ENCODE peak calls at places on chromosomes 12 and 14, in six cellular contexts. One of them, this sample, is unnamed.

GRCh38 chr12:10213168-10214130 is 772 bp downstream of the GABARAPL1 start:
- DNase-seq in left ventricle myocardium inferior: peak; percentile 74
- DNase-seq in RWPE1: peak; percentile 48
- DNase-seq in aorta: peak; percentile 87
- DNase-seq in NAMALWA: peak; percentile 89
- DNase-seq in NCI-H1092: no peak
- DNase-seq in this sample: peak; percentile 48

GRCh38 chr12:46660276-46660675 is 165.5 kb downstream of the SLC38A4 start:
- DNase-seq in aorta: no peak
- DNase-seq in RWPE1: no peak
- DNase-seq in NAMALWA: no peak
- DNase-seq in left ventricle myocardium inferior: no peak
- DNase-seq in NCI-H1092: no peak
- DNase-seq in this sample: no peak

GRCh38 chr14:87013583-87013982 is 979.4 kb downstream of the GALC start:
- DNase-seq in NAMALWA: no peak
- DNase-seq in left ventricle myocardium inferior: no peak
- DNase-seq in RWPE1: no peak
- DNase-seq in NCI-H1092: no peak
- DNase-seq in aorta: no peak
- DNase-seq in this sample: no peak

GRCh38 chr12:33605776-33606175 is 166.2 kb upstream of the SYT10 start:
- DNase-seq in NCI-H1092: no peak
- DNase-seq in aorta: no peak
- DNase-seq in RWPE1: peak; percentile 22
- DNase-seq in NAMALWA: peak; percentile 55
- DNase-seq in left ventricle myocardium inferior: no peak
- DNase-seq in this sample: no peak

GRCh38 chr12:6914246-6914947 is at the start of gene ENO2:
- DNase-seq in left ventricle myocardium inferior: peak; percentile 79
- DNase-seq in RWPE1: no peak
- DNase-seq in NAMALWA: no peak
- DNase-seq in aorta: peak; percentile 92
- DNase-seq in NCI-H1092: peak; percentile 47
- DNase-seq in this sample: no peak

GRCh38 chr12:124646385-124647230 is 79.2 kb upstream of the NCOR2 start:
- DNase-seq in left ventricle myocardium inferior: no peak
- DNase-seq in NAMALWA: no peak
- DNase-seq in aorta: peak; percentile 65
- DNase-seq in RWPE1: no peak
- DNase-seq in NCI-H1092: no peak
- DNase-seq in this sample: no peak

GRCh38 chr14:95346820-95347219 is 27.1 kb upstream of the CLMN start:
- DNase-seq in aorta: no peak
- DNase-seq in RWPE1: no peak
- DNase-seq in left ventricle myocardium inferior: no peak
- DNase-seq in NAMALWA: no peak
- DNase-seq in NCI-H1092: no peak
- DNase-seq in this sample: no peak

GRCh38 chr12:107670999-107671643 is 14.5 kb upstream of the PWP1 start:
- DNase-seq in NCI-H1092: no peak
- DNase-seq in left ventricle myocardium inferior: no peak
- DNase-seq in aorta: no peak
- DNase-seq in RWPE1: no peak
- DNase-seq in NAMALWA: peak; percentile 52
- DNase-seq in this sample: peak; percentile 19

GRCh38 chr12:6790496-6791150 is 1.3 kb downstream of the CD4 start:
- DNase-seq in left ventricle myocardium inferior: no peak
- DNase-seq in NAMALWA: no peak
- DNase-seq in NCI-H1092: no peak
- DNase-seq in RWPE1: no peak
- DNase-seq in aorta: no peak
- DNase-seq in this sample: no peak

GRCh38 chr12:49525942-49526341 is 12.9 kb upstream of the KCNH3 start:
- DNase-seq in aorta: no peak
- DNase-seq in RWPE1: no peak
- DNase-seq in NCI-H1092: no peak
- DNase-seq in NAMALWA: no peak
- DNase-seq in left ventricle myocardium inferior: no peak
- DNase-seq in this sample: no peak

GRCh38 chr14:100677925-100678765 is 48.5 kb upstream of the DLK1 start:
- DNase-seq in left ventricle myocardium inferior: peak; percentile 85
- DNase-seq in RWPE1: no peak
- DNase-seq in NAMALWA: no peak
- DNase-seq in aorta: no peak
- DNase-seq in NCI-H1092: peak; percentile 67
- DNase-seq in this sample: no peak

GRCh38 chr12:101857043-101857558 is 20.3 kb upstream of the DRAM1 start:
- DNase-seq in NCI-H1092: no peak
- DNase-seq in NAMALWA: no peak
- DNase-seq in aorta: no peak
- DNase-seq in RWPE1: peak; percentile 60
- DNase-seq in left ventricle myocardium inferior: no peak
- DNase-seq in this sample: no peak

GRCh38 chr14:61444215-61444768 is 122.9 kb downstream of the PRKCH start:
- DNase-seq in aorta: no peak
- DNase-seq in NAMALWA: no peak
- DNase-seq in NCI-H1092: no peak
- DNase-seq in left ventricle myocardium inferior: no peak
- DNase-seq in RWPE1: no peak
- DNase-seq in this sample: no peak

GRCh38 chr12:42162198-42162597 is 17.5 kb upstream of the GXYLT1 start:
- DNase-seq in left ventricle myocardium inferior: no peak
- DNase-seq in NCI-H1092: no peak
- DNase-seq in RWPE1: peak; percentile 16
- DNase-seq in NAMALWA: no peak
- DNase-seq in aorta: no peak
- DNase-seq in this sample: no peak

GRCh38 chr12:114799574-114800487 is 115.9 kb upstream of the TBX3 start:
- DNase-seq in RWPE1: no peak
- DNase-seq in NAMALWA: no peak
- DNase-seq in left ventricle myocardium inferior: peak; percentile 83
- DNase-seq in aorta: no peak
- DNase-seq in NCI-H1092: no peak
- DNase-seq in this sample: peak; percentile 58

GRCh38 chr12:118034429-118035193 is 18.1 kb downstream of the RFC5 start:
- DNase-seq in left ventricle myocardium inferior: no peak
- DNase-seq in NCI-H1092: no peak
- DNase-seq in RWPE1: peak; percentile 37
- DNase-seq in NAMALWA: peak; percentile 14
- DNase-seq in aorta: no peak
- DNase-seq in this sample: no peak